ENCODE peak calls at places on chromosomes 12 and 14, in nine cellular contexts. E is Peyer's patch, Y is HCT116, G is uterus, H is endothelial cell of umbilical vein, T is lower leg skin, R is ovary, M is IMR-90, V is A549. L is an unnamed sample.

GRCh38 chr12:20434993-20435392 is 66.7 kb downstream of the PDE3A start:
- DNase-seq in E (no peak), Y (no peak), G (no peak), H (peak), T (no peak), R (no peak), M (peak), V (no peak), L (no peak)

GRCh38 chr12:11981174-11981733 is 89.5 kb upstream of the BCL2L14 start:
- DNase-seq in E (no peak), Y (no peak), G (no peak), H (no peak), T (no peak), R (no peak), M (no peak), V (no peak), L (no peak)

GRCh38 chr14:71574976-71575375 is 357.3 kb upstream of the RGS6 start:
- DNase-seq in E (no peak), Y (no peak), G (no peak), H (peak), T (no peak), R (no peak), M (peak), V (peak), L (no peak)

GRCh38 chr12:19179986-19180385 is 50.5 kb downstream of the PLEKHA5 start:
- DNase-seq in E (no peak), Y (no peak), G (no peak), H (no peak), T (no peak), R (no peak), M (no peak), V (no peak), L (no peak)

GRCh38 chr14:76050797-76051392 is 65.3 kb downstream of the IFT43 start:
- DNase-seq in E (no peak), Y (peak), G (peak), H (peak), T (peak), R (no peak), M (peak), V (peak), L (peak)

GRCh38 chr12:57898308-57898970 is 42.9 kb upstream of the ATP23 start:
- DNase-seq in E (no peak), Y (no peak), G (no peak), H (peak), T (no peak), R (no peak), M (peak), V (no peak), L (no peak)

GRCh38 chr12:109677323-109677722 is 36.3 kb upstream of the FAM222A start:
- DNase-seq in E (no peak), Y (no peak), G (no peak), H (no peak), T (no peak), R (no peak), M (no peak), V (no peak), L (no peak)

GRCh38 chr12:92360543-92360942 is 214.9 kb upstream of the BTG1 start:
- DNase-seq in E (no peak), Y (no peak), G (no peak), H (no peak), T (no peak), R (no peak), M (no peak), V (no peak), L (no peak)

GRCh38 chr14:67583711-67584644 is 16.1 kb downstream of the PIGH start:
- DNase-seq in E (no peak), Y (peak), G (no peak), H (peak), T (no peak), R (no peak), M (peak), V (peak), L (peak)

GRCh38 chr14:100159107-100159864 is at the start of gene DEGS2:
- DNase-seq in E (peak), Y (no peak), G (no peak), H (no peak), T (no peak), R (no peak), M (no peak), V (peak), L (peak)

GRCh38 chr14:105999361-106000028 is 473.1 kb downstream of the TMEM121 start:
- DNase-seq in E (peak), Y (peak), G (no peak), H (no peak), T (no peak), R (no peak), M (no peak), V (no peak), L (peak)

DNA sequence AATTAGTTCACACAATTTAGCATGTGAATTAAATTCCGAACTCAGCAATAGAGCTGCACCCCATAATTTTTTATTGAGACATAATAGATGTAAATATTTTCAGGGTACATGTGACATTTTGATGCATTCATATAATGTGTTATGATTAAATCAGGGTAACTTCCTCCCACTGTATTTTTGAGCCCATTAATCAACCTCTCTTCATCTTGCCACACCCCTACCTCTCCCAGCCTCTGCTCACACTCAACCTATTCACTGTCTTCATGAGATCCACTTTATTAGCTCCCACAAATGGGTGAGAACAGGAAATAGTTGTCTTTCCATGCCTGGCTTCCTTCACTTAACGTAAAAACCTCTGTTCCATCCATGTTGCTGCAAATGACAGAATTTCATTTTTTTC is 14.7 kb downstream of the IL26 start:
- DNase-seq in E (no peak), Y (no peak), G (no peak), H (no peak), T (no peak), R (no peak), M (no peak), V (no peak), L (no peak)
- TF ChIP-seq POLR2A in E (no peak), Y (no peak), G (no peak), H (no peak), T (no peak), R (no peak), M (no peak), V (no peak), L (no peak)

DNA sequence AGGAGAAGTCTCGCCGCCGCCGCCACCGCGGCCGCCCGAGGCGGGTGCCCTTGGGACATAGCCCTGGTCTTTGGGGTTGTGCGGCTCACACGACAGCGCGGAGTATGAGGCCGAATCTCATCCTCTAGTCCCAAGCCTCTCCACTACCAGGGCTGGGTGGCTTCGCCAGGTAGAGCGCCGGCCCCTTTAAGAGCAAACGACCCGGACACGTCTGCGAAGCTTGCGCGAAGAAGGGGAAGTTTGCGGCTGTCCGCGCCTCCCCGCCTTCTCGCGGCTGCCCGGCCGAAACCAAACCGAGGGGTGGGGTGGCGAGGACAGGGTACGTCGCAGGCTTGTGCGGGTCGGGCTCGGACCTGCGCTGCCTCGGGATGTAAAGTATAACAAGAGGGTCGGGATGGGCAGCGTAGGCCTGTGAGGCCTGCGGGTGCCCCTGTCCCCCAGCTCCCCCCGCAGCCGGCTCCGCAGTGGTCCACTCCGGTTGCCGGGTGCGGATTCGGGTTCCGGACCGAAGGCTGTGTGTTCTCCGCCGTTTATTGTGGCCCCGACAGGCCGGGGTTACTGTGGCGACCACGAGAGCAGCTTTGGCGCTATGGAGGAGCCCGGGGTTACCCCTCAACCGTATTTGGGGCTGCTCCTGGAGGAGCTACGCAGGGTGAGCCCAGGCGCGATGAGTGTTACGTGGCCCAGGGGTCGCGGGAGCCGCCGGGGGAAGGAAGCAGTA is 33.3 kb downstream of the MIA2 start:
- DNase-seq in E (peak), Y (peak), G (peak), H (peak), T (peak), R (peak), M (peak), V (peak), L (peak)
- TF ChIP-seq POLR2A in E (peak), Y (peak), G (peak), H (peak), T (peak), R (peak), M (peak), V (peak), L (peak)

DNA sequence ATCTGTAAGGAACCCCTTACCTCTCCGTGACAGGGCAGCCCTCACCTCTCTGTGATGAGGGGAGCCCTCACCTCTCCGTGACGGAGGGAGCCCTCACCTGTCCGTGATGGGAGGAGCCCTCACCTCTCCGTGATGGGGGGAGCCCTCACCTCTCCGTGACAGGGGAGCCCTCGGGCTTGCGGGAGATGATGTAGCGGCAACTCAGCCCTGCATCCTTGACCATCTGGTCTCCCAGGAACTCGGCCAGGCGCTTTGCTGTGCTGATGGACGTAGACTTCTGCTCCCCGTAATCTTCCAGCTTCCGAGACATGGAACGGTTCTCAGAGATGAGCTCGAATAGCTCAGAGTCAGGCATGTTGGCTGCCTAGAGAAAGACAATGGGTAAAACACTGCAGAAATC is 28.0 kb downstream of the POLE start:
- DNase-seq in E (peak), Y (no peak), G (no peak), H (no peak), T (no peak), R (no peak), M (no peak), V (no peak), L (no peak)
- TF ChIP-seq POLR2A in E (no peak), Y (no peak), G (no peak), H (no peak), T (no peak), R (no peak), M (no peak), V (no peak), L (no peak)

GRCh38 chr14:68977741-68978549 is 1.2 kb downstream of the ACTN1 start:
- DNase-seq in E (peak), Y (no peak), G (peak), H (peak), T (peak), R (peak), M (peak), V (peak), L (peak)

GRCh38 chr14:68978550-68978911 is 571 bp downstream of the ACTN1 start:
- DNase-seq in E (no peak), Y (no peak), G (peak), H (peak), T (no peak), R (peak), M (no peak), V (peak), L (peak)

GRCh38 chr14:68979722-68980552 is 835 bp upstream of the ACTN1 start:
- DNase-seq in E (peak), Y (no peak), G (no peak), H (peak), T (no peak), R (peak), M (peak), V (peak), L (no peak)

GRCh38 chr14:68977137-68977740 is 1.9 kb downstream of the ACTN1 start:
- DNase-seq in E (no peak), Y (no peak), G (peak), H (no peak), T (no peak), R (peak), M (no peak), V (no peak), L (no peak)

DNA sequence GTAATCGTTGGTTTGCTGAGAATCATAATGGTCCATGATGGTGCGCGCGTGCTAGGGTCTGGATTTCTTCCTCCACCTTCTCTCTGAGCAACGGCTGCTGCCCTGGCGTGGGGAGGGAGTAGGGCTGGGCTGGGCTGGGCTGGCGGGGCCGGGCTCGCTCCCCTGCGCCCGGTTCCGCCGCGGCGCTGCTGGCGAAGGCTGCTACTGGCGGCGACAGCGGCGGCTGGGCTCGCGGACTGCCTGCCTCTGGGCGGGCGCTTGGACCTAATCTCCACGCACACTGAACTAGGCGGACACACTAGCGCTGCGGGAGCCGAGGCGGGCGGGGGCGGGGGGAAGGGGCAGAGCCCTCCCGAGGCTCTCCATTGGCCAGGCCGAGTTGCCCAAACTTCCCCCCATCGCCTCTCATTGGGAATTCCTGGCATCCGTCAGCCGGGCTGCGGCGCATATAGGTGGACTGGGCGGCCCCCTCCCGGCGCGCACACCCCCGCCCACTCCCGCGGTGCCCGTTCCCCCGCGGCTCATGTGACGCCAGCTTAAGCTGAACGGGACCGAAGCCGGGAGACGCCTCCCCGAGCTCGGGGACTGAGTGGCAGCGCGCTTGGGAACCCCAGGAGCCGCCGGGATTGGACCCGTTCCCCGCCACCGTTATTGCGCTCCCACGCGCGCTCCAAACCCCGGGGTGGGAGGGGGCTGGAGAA is at the start of gene ACTN1:
- DNase-seq in E (peak), Y (peak), G (peak), H (peak), T (peak), R (peak), M (peak), V (peak), L (peak)
- TF ChIP-seq POLR2A in E (peak), Y (peak), G (peak), H (peak), T (no peak), R (peak), M (peak), V (peak), L (no peak)

L was measured in GM12891.